ENCODE peak calls at places on chromosomes 1 and 21, in six cellular contexts. One of them, this sample, is unnamed. For H3K36me3, the result is how much of the 10 kb centered on the place peaks cover.

GRCh38 chr1:81583878-81584277 is 216.9 kb upstream of the ADGRL2 start:
- DNase-seq in left ventricle myocardium inferior: no peak
- DNase-seq in PC-3: no peak
- DNase-seq in heart left ventricle: no peak
- DNase-seq in GM06990: no peak
- DNase-seq in testis: no peak
- DNase-seq in this sample: no peak

GRCh38 chr1:35222322-35223108 is 29.6 kb upstream of the SFPQ start:
- DNase-seq in GM06990: no peak
- DNase-seq in testis: no peak
- DNase-seq in PC-3: no peak
- DNase-seq in heart left ventricle: no peak
- DNase-seq in left ventricle myocardium inferior: no peak
- DNase-seq in this sample: no peak

GRCh38 chr1:184947497-184948256 is 26.6 kb downstream of the NIBAN1 start:
- DNase-seq in testis: no peak
- DNase-seq in heart left ventricle: no peak
- DNase-seq in left ventricle myocardium inferior: no peak
- DNase-seq in PC-3: no peak
- DNase-seq in GM06990: no peak
- DNase-seq in this sample: no peak

GRCh38 chr1:156677616-156678596 is 699 bp upstream of the NES start:
- DNase-seq in GM06990: peak
- DNase-seq in left ventricle myocardium inferior: peak
- DNase-seq in testis: peak
- DNase-seq in PC-3: peak
- DNase-seq in heart left ventricle: peak
- DNase-seq in this sample: peak

GRCh38 chr1:85078903-85079302 is 30.6 kb upstream of the MCOLN3 start:
- DNase-seq in GM06990: no peak
- DNase-seq in heart left ventricle: no peak
- DNase-seq in PC-3: peak
- DNase-seq in testis: no peak
- DNase-seq in left ventricle myocardium inferior: no peak
- DNase-seq in this sample: no peak

GRCh38 chr1:187715483-187715882 is 886.7 kb downstream of the PLA2G4A start:
- DNase-seq in heart left ventricle: no peak
- DNase-seq in testis: no peak
- DNase-seq in PC-3: no peak
- DNase-seq in GM06990: no peak
- DNase-seq in left ventricle myocardium inferior: no peak
- DNase-seq in this sample: no peak

GRCh38 chr1:200893411-200893901 is 1.2 kb upstream of the INAVA start:
- DNase-seq in left ventricle myocardium inferior: no peak
- DNase-seq in heart left ventricle: no peak
- DNase-seq in PC-3: peak
- DNase-seq in GM06990: no peak
- DNase-seq in testis: no peak
- DNase-seq in this sample: no peak

GRCh38 chr1:203219171-203219570 is 10.3 kb downstream of the CHIT1 start:
- DNase-seq in PC-3: no peak
- DNase-seq in left ventricle myocardium inferior: no peak
- DNase-seq in GM06990: no peak
- DNase-seq in heart left ventricle: no peak
- DNase-seq in testis: no peak
- DNase-seq in this sample: no peak

GRCh38 chr1:200290010-200290685 is 119.7 kb downstream of the ZNF281 start:
- DNase-seq in left ventricle myocardium inferior: no peak
- DNase-seq in testis: no peak
- DNase-seq in PC-3: peak
- DNase-seq in heart left ventricle: no peak
- DNase-seq in GM06990: no peak
- DNase-seq in this sample: peak

GRCh38 chr21:36282568-36283230 is 37.3 kb upstream of the MORC3 start:
- DNase-seq in left ventricle myocardium inferior: no peak
- DNase-seq in testis: no peak
- DNase-seq in heart left ventricle: no peak
- DNase-seq in PC-3: no peak
- DNase-seq in GM06990: no peak
- DNase-seq in this sample: no peak

GRCh38 chr1:196152975-196153374 is 455.3 kb downstream of the KCNT2 start:
- DNase-seq in testis: no peak
- DNase-seq in left ventricle myocardium inferior: no peak
- DNase-seq in GM06990: peak
- DNase-seq in heart left ventricle: no peak
- DNase-seq in PC-3: no peak
- DNase-seq in this sample: no peak

GRCh38 chr21:29406385-29406784 is 107.7 kb downstream of the BACH1 start:
- DNase-seq in testis: no peak
- DNase-seq in GM06990: no peak
- DNase-seq in PC-3: no peak
- DNase-seq in left ventricle myocardium inferior: no peak
- DNase-seq in heart left ventricle: no peak
- DNase-seq in this sample: no peak

GRCh38 chr1:50967416-50968020 is 2.5 kb upstream of the CDKN2C start:
- DNase-seq in PC-3: peak
- DNase-seq in left ventricle myocardium inferior: no peak
- DNase-seq in heart left ventricle: no peak
- DNase-seq in GM06990: peak
- DNase-seq in testis: no peak
- DNase-seq in this sample: peak

GRCh38 chr1:227948493-227949260 is 945 bp upstream of the WNT9A start:
- DNase-seq in left ventricle myocardium inferior: no peak
- DNase-seq in GM06990: no peak
- DNase-seq in testis: no peak
- DNase-seq in PC-3: peak
- DNase-seq in heart left ventricle: no peak
- DNase-seq in this sample: peak

GRCh38 chr1:4207183-4207582 is 307.1 kb upstream of the C1orf174 start:
- DNase-seq in GM06990: no peak
- DNase-seq in left ventricle myocardium inferior: no peak
- DNase-seq in PC-3: no peak
- DNase-seq in testis: no peak
- DNase-seq in heart left ventricle: no peak
- DNase-seq in this sample: no peak

GRCh38 chr1:184406454-184406853 is 19.6 kb downstream of the C1orf21 start:
- DNase-seq in heart left ventricle: no peak
- DNase-seq in testis: no peak
- DNase-seq in GM06990: no peak
- DNase-seq in PC-3: no peak
- DNase-seq in left ventricle myocardium inferior: no peak
- DNase-seq in this sample: no peak

GRCh38 chr1:147496571-147496970 is 44.7 kb upstream of the BCL9 start:
- DNase-seq in heart left ventricle: peak
- DNase-seq in left ventricle myocardium inferior: peak
- DNase-seq in GM06990: no peak
- DNase-seq in testis: peak
- DNase-seq in PC-3: peak
- DNase-seq in this sample: peak

GRCh38 chr1:235025422-235025984 is 103.1 kb downstream of the TOMM20 start:
- DNase-seq in heart left ventricle: no peak
- DNase-seq in testis: no peak
- DNase-seq in left ventricle myocardium inferior: no peak
- DNase-seq in GM06990: no peak
- DNase-seq in PC-3: no peak
- DNase-seq in this sample: no peak

GRCh38 chr1:54250670-54251069 is 50.7 kb downstream of the MRPL37 start:
- DNase-seq in heart left ventricle: no peak
- DNase-seq in GM06990: no peak
- DNase-seq in PC-3: no peak
- DNase-seq in testis: no peak
- DNase-seq in left ventricle myocardium inferior: no peak
- DNase-seq in this sample: no peak

GRCh38 chr1:54247858-54248257 is 47.9 kb downstream of the MRPL37 start:
- DNase-seq in PC-3: no peak
- DNase-seq in testis: no peak
- DNase-seq in GM06990: no peak
- DNase-seq in heart left ventricle: no peak
- DNase-seq in left ventricle myocardium inferior: no peak
- DNase-seq in this sample: no peak

GRCh38 chr1:54248966-54249365 is 49.0 kb downstream of the MRPL37 start:
- DNase-seq in PC-3: peak
- DNase-seq in left ventricle myocardium inferior: no peak
- DNase-seq in heart left ventricle: no peak
- DNase-seq in testis: no peak
- DNase-seq in GM06990: no peak
- DNase-seq in this sample: no peak

GRCh38 chr1:54252371-54252770 is 52.4 kb downstream of the MRPL37 start:
- DNase-seq in PC-3: no peak
- DNase-seq in heart left ventricle: no peak
- DNase-seq in testis: no peak
- DNase-seq in GM06990: no peak
- DNase-seq in left ventricle myocardium inferior: no peak
- DNase-seq in this sample: no peak

GRCh38 chr1:54249798-54250497 is 50.0 kb downstream of the MRPL37 start:
- DNase-seq in heart left ventricle: no peak
- DNase-seq in left ventricle myocardium inferior: no peak
- DNase-seq in testis: peak
- DNase-seq in GM06990: no peak
- DNase-seq in PC-3: peak
- DNase-seq in this sample: peak
- H3K4me3 ChIP-seq in heart left ventricle: no peak
- H3K4me3 ChIP-seq in left ventricle myocardium inferior: no peak
- H3K4me3 ChIP-seq in testis: no peak
- H3K4me3 ChIP-seq in GM06990: no peak
- H3K4me3 ChIP-seq in PC-3: no peak
- H3K4me3 ChIP-seq in this sample: no peak

GRCh38 chr1:114436799-114437198 is 74.2 kb downstream of the TRIM33 start:
- DNase-seq in left ventricle myocardium inferior: no peak
- DNase-seq in PC-3: no peak
- DNase-seq in heart left ventricle: no peak
- DNase-seq in testis: no peak
- DNase-seq in GM06990: no peak
- DNase-seq in this sample: no peak
- H3K36me3 ChIP-seq in left ventricle myocardium inferior: under half
- H3K36me3 ChIP-seq in PC-3: under half
- H3K36me3 ChIP-seq in heart left ventricle: under half
- H3K36me3 ChIP-seq in testis: under half
- H3K36me3 ChIP-seq in GM06990: under half
- H3K36me3 ChIP-seq in this sample: under half

DNA sequence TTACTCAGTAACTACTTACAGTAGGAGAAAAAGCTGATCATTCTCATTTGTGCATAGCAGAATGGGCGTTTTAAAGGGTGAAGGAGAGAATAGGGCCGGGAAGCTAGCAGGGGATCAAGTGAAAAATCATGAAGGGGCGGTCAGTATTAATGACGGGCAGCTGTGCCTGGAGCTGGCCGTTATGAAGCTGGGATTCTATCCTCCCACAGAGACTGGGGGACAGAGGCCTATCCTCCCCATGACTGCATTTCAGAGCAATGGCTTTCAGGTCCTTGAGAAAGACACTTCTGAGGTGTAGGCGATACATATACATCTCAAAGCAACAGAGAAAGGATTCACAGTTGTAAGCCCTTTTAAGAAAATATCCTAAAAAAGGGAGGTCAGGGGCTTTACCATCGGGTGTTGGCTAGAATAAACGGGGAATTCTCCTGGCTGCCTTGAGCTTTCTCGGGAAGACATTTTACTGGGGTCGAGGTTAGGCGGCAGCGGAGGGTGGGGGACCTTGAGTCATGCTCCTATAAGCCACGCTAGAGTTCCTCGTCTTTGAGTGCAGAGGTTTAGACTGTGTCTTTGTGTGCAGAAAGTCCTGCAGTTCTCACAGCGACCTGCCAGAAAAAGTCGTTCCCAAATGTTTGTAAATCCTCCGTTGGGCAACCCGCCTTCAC is 564 bp upstream of the MTARC2 start:
- DNase-seq in testis: no peak
- DNase-seq in left ventricle myocardium inferior: no peak
- DNase-seq in heart left ventricle: no peak
- DNase-seq in PC-3: no peak
- DNase-seq in GM06990: no peak
- DNase-seq in this sample: peak
- H3K4me3 ChIP-seq in testis: peak
- H3K4me3 ChIP-seq in left ventricle myocardium inferior: peak
- H3K4me3 ChIP-seq in heart left ventricle: peak
- H3K4me3 ChIP-seq in PC-3: peak
- H3K4me3 ChIP-seq in GM06990: peak
- H3K4me3 ChIP-seq in this sample: peak

GRCh38 chr21:45150630-45151265 is 76.4 kb downstream of the ADARB1 start:
- DNase-seq in testis: peak
- DNase-seq in heart left ventricle: no peak
- DNase-seq in PC-3: no peak
- DNase-seq in left ventricle myocardium inferior: no peak
- DNase-seq in GM06990: no peak
- DNase-seq in this sample: no peak
- H3K36me3 ChIP-seq in testis: under half
- H3K36me3 ChIP-seq in heart left ventricle: under half
- H3K36me3 ChIP-seq in PC-3: under half
- H3K36me3 ChIP-seq in left ventricle myocardium inferior: under half
- H3K36me3 ChIP-seq in GM06990: under half
- H3K36me3 ChIP-seq in this sample: under half

DNA sequence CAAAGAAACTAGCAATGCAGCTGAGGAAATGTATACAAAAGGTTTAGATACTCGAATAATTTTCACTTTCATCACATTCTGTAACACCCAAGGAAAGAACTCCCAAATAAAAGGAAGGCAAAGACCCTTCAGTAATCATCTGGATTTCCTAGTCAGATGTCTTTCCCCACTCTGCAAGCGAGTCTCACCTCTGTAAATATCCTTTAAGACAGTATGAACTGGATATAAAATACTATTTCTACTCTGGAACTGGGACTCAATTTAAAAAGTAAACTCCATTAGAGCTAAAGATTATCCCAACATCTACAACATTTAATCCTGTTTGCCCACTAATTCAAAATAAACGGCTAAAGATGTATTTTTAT is 27.0 kb downstream of the C2CD2 start:
- DNase-seq in heart left ventricle: no peak
- DNase-seq in left ventricle myocardium inferior: no peak
- DNase-seq in PC-3: no peak
- DNase-seq in GM06990: no peak
- DNase-seq in testis: no peak
- DNase-seq in this sample: no peak
- H3K4me3 ChIP-seq in heart left ventricle: peak
- H3K4me3 ChIP-seq in left ventricle myocardium inferior: peak
- H3K4me3 ChIP-seq in PC-3: peak
- H3K4me3 ChIP-seq in GM06990: peak
- H3K4me3 ChIP-seq in testis: no peak
- H3K4me3 ChIP-seq in this sample: no peak

GRCh38 chr1:53321776-53322602 is 5.9 kb downstream of the LRP8 start:
- DNase-seq in heart left ventricle: no peak
- DNase-seq in GM06990: no peak
- DNase-seq in left ventricle myocardium inferior: no peak
- DNase-seq in testis: no peak
- DNase-seq in PC-3: no peak
- DNase-seq in this sample: no peak
- H3K36me3 ChIP-seq in heart left ventricle: under half
- H3K36me3 ChIP-seq in GM06990: under half
- H3K36me3 ChIP-seq in left ventricle myocardium inferior: under half
- H3K36me3 ChIP-seq in testis: under half
- H3K36me3 ChIP-seq in PC-3: under half
- H3K36me3 ChIP-seq in this sample: under half

This sample was measured in H7.